ENCODE peak calls at places on chromosomes 3 and 15, in nine cellular contexts. One of them, this sample, is unnamed.

GRCh38 chr3:33372218-33373081 is 67.8 kb downstream of the UBP1 start:
- DNase-seq in NCI-H1105: no peak
- DNase-seq in NCI-H1092 treated with DMSO at 0.1 percent for 48 hours: peak
- DNase-seq in AG04449: no peak
- DNase-seq in posterior vena cava: no peak
- DNase-seq in stimulated activated CD4-positive, alpha-beta T cell treated with anti-CD3 and anti-CD28 coated beads, Interleukin-4, amount 100 ng/mL, for 1 hour: peak
- DNase-seq in left cardiac atrium: peak
- DNase-seq in activated naive CD4-positive, alpha-beta T cell treated with anti-CD3 and anti-CD28 coated beads for 36 hours: peak
- DNase-seq in NAMALWA: peak
- DNase-seq in this sample: peak

GRCh38 chr3:47989981-47990440 is 26.2 kb downstream of the MAP4 start:
- DNase-seq in stimulated activated CD4-positive, alpha-beta T cell treated with anti-CD3 and anti-CD28 coated beads, Interleukin-4, amount 100 ng/mL, for 1 hour: peak
- DNase-seq in NCI-H1092 treated with DMSO at 0.1 percent for 48 hours: peak
- DNase-seq in NAMALWA: peak
- DNase-seq in posterior vena cava: peak
- DNase-seq in activated naive CD4-positive, alpha-beta T cell treated with anti-CD3 and anti-CD28 coated beads for 36 hours: peak
- DNase-seq in NCI-H1105: peak
- DNase-seq in left cardiac atrium: peak
- DNase-seq in AG04449: peak
- DNase-seq in this sample: peak

GRCh38 chr3:88149146-88149515 is 628 bp upstream of the C3orf38 start:
- DNase-seq in left cardiac atrium: no peak
- DNase-seq in stimulated activated CD4-positive, alpha-beta T cell treated with anti-CD3 and anti-CD28 coated beads, Interleukin-4, amount 100 ng/mL, for 1 hour: peak
- DNase-seq in AG04449: no peak
- DNase-seq in NCI-H1105: peak
- DNase-seq in activated naive CD4-positive, alpha-beta T cell treated with anti-CD3 and anti-CD28 coated beads for 36 hours: no peak
- DNase-seq in NCI-H1092 treated with DMSO at 0.1 percent for 48 hours: no peak
- DNase-seq in posterior vena cava: peak
- DNase-seq in NAMALWA: peak
- DNase-seq in this sample: peak

GRCh38 chr15:70308011-70308761 is 210.5 kb upstream of the TLE3 start:
- DNase-seq in AG04449: no peak
- DNase-seq in NCI-H1092 treated with DMSO at 0.1 percent for 48 hours: no peak
- DNase-seq in left cardiac atrium: no peak
- DNase-seq in posterior vena cava: no peak
- DNase-seq in stimulated activated CD4-positive, alpha-beta T cell treated with anti-CD3 and anti-CD28 coated beads, Interleukin-4, amount 100 ng/mL, for 1 hour: no peak
- DNase-seq in NAMALWA: no peak
- DNase-seq in activated naive CD4-positive, alpha-beta T cell treated with anti-CD3 and anti-CD28 coated beads for 36 hours: peak
- DNase-seq in NCI-H1105: no peak
- DNase-seq in this sample: no peak

GRCh38 chr3:151382671-151383070 is 1.9 kb downstream of the P2RY12 start:
- DNase-seq in AG04449: no peak
- DNase-seq in stimulated activated CD4-positive, alpha-beta T cell treated with anti-CD3 and anti-CD28 coated beads, Interleukin-4, amount 100 ng/mL, for 1 hour: no peak
- DNase-seq in NCI-H1092 treated with DMSO at 0.1 percent for 48 hours: no peak
- DNase-seq in NCI-H1105: no peak
- DNase-seq in posterior vena cava: no peak
- DNase-seq in NAMALWA: peak
- DNase-seq in activated naive CD4-positive, alpha-beta T cell treated with anti-CD3 and anti-CD28 coated beads for 36 hours: no peak
- DNase-seq in left cardiac atrium: no peak
- DNase-seq in this sample: no peak

GRCh38 chr3:42216820-42217416 is 49.1 kb downstream of the CCK start:
- DNase-seq in NCI-H1105: no peak
- DNase-seq in stimulated activated CD4-positive, alpha-beta T cell treated with anti-CD3 and anti-CD28 coated beads, Interleukin-4, amount 100 ng/mL, for 1 hour: no peak
- DNase-seq in AG04449: no peak
- DNase-seq in NAMALWA: no peak
- DNase-seq in left cardiac atrium: no peak
- DNase-seq in activated naive CD4-positive, alpha-beta T cell treated with anti-CD3 and anti-CD28 coated beads for 36 hours: peak
- DNase-seq in posterior vena cava: no peak
- DNase-seq in NCI-H1092 treated with DMSO at 0.1 percent for 48 hours: no peak
- DNase-seq in this sample: no peak

GRCh38 chr3:187507905-187508304 is 139.7 kb downstream of the RTP4 start:
- DNase-seq in left cardiac atrium: no peak
- DNase-seq in activated naive CD4-positive, alpha-beta T cell treated with anti-CD3 and anti-CD28 coated beads for 36 hours: no peak
- DNase-seq in posterior vena cava: no peak
- DNase-seq in NCI-H1092 treated with DMSO at 0.1 percent for 48 hours: no peak
- DNase-seq in NCI-H1105: no peak
- DNase-seq in stimulated activated CD4-positive, alpha-beta T cell treated with anti-CD3 and anti-CD28 coated beads, Interleukin-4, amount 100 ng/mL, for 1 hour: no peak
- DNase-seq in AG04449: no peak
- DNase-seq in NAMALWA: no peak
- DNase-seq in this sample: no peak

GRCh38 chr3:148737104-148737525 is 39.4 kb downstream of the AGTR1 start:
- DNase-seq in left cardiac atrium: no peak
- DNase-seq in NAMALWA: no peak
- DNase-seq in NCI-H1105: no peak
- DNase-seq in NCI-H1092 treated with DMSO at 0.1 percent for 48 hours: no peak
- DNase-seq in AG04449: no peak
- DNase-seq in activated naive CD4-positive, alpha-beta T cell treated with anti-CD3 and anti-CD28 coated beads for 36 hours: no peak
- DNase-seq in posterior vena cava: no peak
- DNase-seq in stimulated activated CD4-positive, alpha-beta T cell treated with anti-CD3 and anti-CD28 coated beads, Interleukin-4, amount 100 ng/mL, for 1 hour: no peak
- DNase-seq in this sample: no peak

GRCh38 chr3:154584041-154584440 is 154.1 kb upstream of the GPR149 start:
- DNase-seq in left cardiac atrium: no peak
- DNase-seq in posterior vena cava: no peak
- DNase-seq in NAMALWA: no peak
- DNase-seq in stimulated activated CD4-positive, alpha-beta T cell treated with anti-CD3 and anti-CD28 coated beads, Interleukin-4, amount 100 ng/mL, for 1 hour: no peak
- DNase-seq in activated naive CD4-positive, alpha-beta T cell treated with anti-CD3 and anti-CD28 coated beads for 36 hours: no peak
- DNase-seq in AG04449: no peak
- DNase-seq in NCI-H1092 treated with DMSO at 0.1 percent for 48 hours: no peak
- DNase-seq in NCI-H1105: no peak
- DNase-seq in this sample: no peak

GRCh38 chr3:188832961-188833615 is 338.7 kb upstream of the TPRG1 start:
- DNase-seq in NCI-H1092 treated with DMSO at 0.1 percent for 48 hours: no peak
- DNase-seq in stimulated activated CD4-positive, alpha-beta T cell treated with anti-CD3 and anti-CD28 coated beads, Interleukin-4, amount 100 ng/mL, for 1 hour: no peak
- DNase-seq in posterior vena cava: no peak
- DNase-seq in NCI-H1105: peak
- DNase-seq in AG04449: no peak
- DNase-seq in left cardiac atrium: no peak
- DNase-seq in activated naive CD4-positive, alpha-beta T cell treated with anti-CD3 and anti-CD28 coated beads for 36 hours: no peak
- DNase-seq in NAMALWA: no peak
- DNase-seq in this sample: no peak

GRCh38 chr15:60326824-60327654 is 70.7 kb downstream of the ANXA2 start:
- DNase-seq in NAMALWA: peak
- DNase-seq in AG04449: no peak
- DNase-seq in stimulated activated CD4-positive, alpha-beta T cell treated with anti-CD3 and anti-CD28 coated beads, Interleukin-4, amount 100 ng/mL, for 1 hour: no peak
- DNase-seq in NCI-H1092 treated with DMSO at 0.1 percent for 48 hours: peak
- DNase-seq in NCI-H1105: peak
- DNase-seq in activated naive CD4-positive, alpha-beta T cell treated with anti-CD3 and anti-CD28 coated beads for 36 hours: peak
- DNase-seq in left cardiac atrium: no peak
- DNase-seq in posterior vena cava: no peak
- DNase-seq in this sample: no peak

GRCh38 chr3:88713233-88713691 is 394.2 kb upstream of the EPHA3 start:
- DNase-seq in NCI-H1092 treated with DMSO at 0.1 percent for 48 hours: no peak
- DNase-seq in NCI-H1105: no peak
- DNase-seq in AG04449: peak
- DNase-seq in left cardiac atrium: no peak
- DNase-seq in posterior vena cava: peak
- DNase-seq in stimulated activated CD4-positive, alpha-beta T cell treated with anti-CD3 and anti-CD28 coated beads, Interleukin-4, amount 100 ng/mL, for 1 hour: no peak
- DNase-seq in NAMALWA: no peak
- DNase-seq in activated naive CD4-positive, alpha-beta T cell treated with anti-CD3 and anti-CD28 coated beads for 36 hours: no peak
- DNase-seq in this sample: no peak

GRCh38 chr15:92645731-92646130 is 9.8 kb downstream of the FAM174B start:
- DNase-seq in activated naive CD4-positive, alpha-beta T cell treated with anti-CD3 and anti-CD28 coated beads for 36 hours: no peak
- DNase-seq in NCI-H1105: no peak
- DNase-seq in posterior vena cava: no peak
- DNase-seq in left cardiac atrium: no peak
- DNase-seq in AG04449: no peak
- DNase-seq in NCI-H1092 treated with DMSO at 0.1 percent for 48 hours: no peak
- DNase-seq in stimulated activated CD4-positive, alpha-beta T cell treated with anti-CD3 and anti-CD28 coated beads, Interleukin-4, amount 100 ng/mL, for 1 hour: no peak
- DNase-seq in NAMALWA: no peak
- DNase-seq in this sample: no peak

GRCh38 chr15:65952425-65953053 is 83.2 kb downstream of the RAB11A start:
- DNase-seq in posterior vena cava: no peak
- DNase-seq in AG04449: no peak
- DNase-seq in left cardiac atrium: peak
- DNase-seq in stimulated activated CD4-positive, alpha-beta T cell treated with anti-CD3 and anti-CD28 coated beads, Interleukin-4, amount 100 ng/mL, for 1 hour: no peak
- DNase-seq in NAMALWA: no peak
- DNase-seq in NCI-H1092 treated with DMSO at 0.1 percent for 48 hours: no peak
- DNase-seq in NCI-H1105: no peak
- DNase-seq in activated naive CD4-positive, alpha-beta T cell treated with anti-CD3 and anti-CD28 coated beads for 36 hours: peak
- DNase-seq in this sample: no peak

GRCh38 chr15:80183886-80184285 is 31.1 kb downstream of the FAH start:
- DNase-seq in NCI-H1105: no peak
- DNase-seq in NAMALWA: peak
- DNase-seq in left cardiac atrium: no peak
- DNase-seq in activated naive CD4-positive, alpha-beta T cell treated with anti-CD3 and anti-CD28 coated beads for 36 hours: no peak
- DNase-seq in NCI-H1092 treated with DMSO at 0.1 percent for 48 hours: no peak
- DNase-seq in stimulated activated CD4-positive, alpha-beta T cell treated with anti-CD3 and anti-CD28 coated beads, Interleukin-4, amount 100 ng/mL, for 1 hour: no peak
- DNase-seq in AG04449: no peak
- DNase-seq in posterior vena cava: peak
- DNase-seq in this sample: no peak

GRCh38 chr3:94875149-94875548 is 812.3 kb downstream of the NSUN3 start:
- DNase-seq in NCI-H1105: no peak
- DNase-seq in activated naive CD4-positive, alpha-beta T cell treated with anti-CD3 and anti-CD28 coated beads for 36 hours: no peak
- DNase-seq in AG04449: no peak
- DNase-seq in left cardiac atrium: no peak
- DNase-seq in posterior vena cava: no peak
- DNase-seq in NCI-H1092 treated with DMSO at 0.1 percent for 48 hours: no peak
- DNase-seq in stimulated activated CD4-positive, alpha-beta T cell treated with anti-CD3 and anti-CD28 coated beads, Interleukin-4, amount 100 ng/mL, for 1 hour: no peak
- DNase-seq in NAMALWA: no peak
- DNase-seq in this sample: no peak

GRCh38 chr3:133998691-133999241 is 31.0 kb downstream of the SLCO2A1 start:
- DNase-seq in posterior vena cava: no peak
- DNase-seq in activated naive CD4-positive, alpha-beta T cell treated with anti-CD3 and anti-CD28 coated beads for 36 hours: no peak
- DNase-seq in NCI-H1105: no peak
- DNase-seq in left cardiac atrium: no peak
- DNase-seq in AG04449: no peak
- DNase-seq in NCI-H1092 treated with DMSO at 0.1 percent for 48 hours: no peak
- DNase-seq in stimulated activated CD4-positive, alpha-beta T cell treated with anti-CD3 and anti-CD28 coated beads, Interleukin-4, amount 100 ng/mL, for 1 hour: no peak
- DNase-seq in NAMALWA: no peak
- DNase-seq in this sample: no peak

GRCh38 chr15:60585743-60586708 is 107.1 kb upstream of the ICE2 start:
- DNase-seq in NAMALWA: peak
- DNase-seq in left cardiac atrium: peak
- DNase-seq in AG04449: no peak
- DNase-seq in activated naive CD4-positive, alpha-beta T cell treated with anti-CD3 and anti-CD28 coated beads for 36 hours: peak
- DNase-seq in stimulated activated CD4-positive, alpha-beta T cell treated with anti-CD3 and anti-CD28 coated beads, Interleukin-4, amount 100 ng/mL, for 1 hour: peak
- DNase-seq in NCI-H1105: peak
- DNase-seq in posterior vena cava: no peak
- DNase-seq in NCI-H1092 treated with DMSO at 0.1 percent for 48 hours: peak
- DNase-seq in this sample: peak

GRCh38 chr3:76487446-76487845 is 552.5 kb upstream of the ROBO2 start:
- DNase-seq in NCI-H1105: no peak
- DNase-seq in stimulated activated CD4-positive, alpha-beta T cell treated with anti-CD3 and anti-CD28 coated beads, Interleukin-4, amount 100 ng/mL, for 1 hour: no peak
- DNase-seq in left cardiac atrium: no peak
- DNase-seq in NAMALWA: no peak
- DNase-seq in NCI-H1092 treated with DMSO at 0.1 percent for 48 hours: no peak
- DNase-seq in posterior vena cava: no peak
- DNase-seq in AG04449: no peak
- DNase-seq in activated naive CD4-positive, alpha-beta T cell treated with anti-CD3 and anti-CD28 coated beads for 36 hours: no peak
- DNase-seq in this sample: no peak

GRCh38 chr3:166296179-166296783 is 459.1 kb upstream of the BCHE start:
- DNase-seq in AG04449: no peak
- DNase-seq in activated naive CD4-positive, alpha-beta T cell treated with anti-CD3 and anti-CD28 coated beads for 36 hours: no peak
- DNase-seq in left cardiac atrium: no peak
- DNase-seq in NCI-H1105: no peak
- DNase-seq in stimulated activated CD4-positive, alpha-beta T cell treated with anti-CD3 and anti-CD28 coated beads, Interleukin-4, amount 100 ng/mL, for 1 hour: no peak
- DNase-seq in posterior vena cava: no peak
- DNase-seq in NCI-H1092 treated with DMSO at 0.1 percent for 48 hours: no peak
- DNase-seq in NAMALWA: no peak
- DNase-seq in this sample: no peak

GRCh38 chr3:171687998-171688397 is 122.3 kb downstream of the PLD1 start:
- DNase-seq in AG04449: no peak
- DNase-seq in NCI-H1092 treated with DMSO at 0.1 percent for 48 hours: no peak
- DNase-seq in posterior vena cava: no peak
- DNase-seq in NAMALWA: no peak
- DNase-seq in activated naive CD4-positive, alpha-beta T cell treated with anti-CD3 and anti-CD28 coated beads for 36 hours: no peak
- DNase-seq in stimulated activated CD4-positive, alpha-beta T cell treated with anti-CD3 and anti-CD28 coated beads, Interleukin-4, amount 100 ng/mL, for 1 hour: no peak
- DNase-seq in left cardiac atrium: no peak
- DNase-seq in NCI-H1105: no peak
- DNase-seq in this sample: no peak

GRCh38 chr15:81897011-81897677 is 148.7 kb downstream of the MEX3B start:
- DNase-seq in posterior vena cava: no peak
- DNase-seq in stimulated activated CD4-positive, alpha-beta T cell treated with anti-CD3 and anti-CD28 coated beads, Interleukin-4, amount 100 ng/mL, for 1 hour: no peak
- DNase-seq in NAMALWA: no peak
- DNase-seq in AG04449: peak
- DNase-seq in NCI-H1105: no peak
- DNase-seq in left cardiac atrium: no peak
- DNase-seq in activated naive CD4-positive, alpha-beta T cell treated with anti-CD3 and anti-CD28 coated beads for 36 hours: no peak
- DNase-seq in NCI-H1092 treated with DMSO at 0.1 percent for 48 hours: no peak
- DNase-seq in this sample: no peak

GRCh38 chr3:152190636-152191183 is 78.0 kb upstream of the MBNL1 start:
- DNase-seq in NCI-H1105: no peak
- DNase-seq in posterior vena cava: no peak
- DNase-seq in NCI-H1092 treated with DMSO at 0.1 percent for 48 hours: no peak
- DNase-seq in left cardiac atrium: no peak
- DNase-seq in stimulated activated CD4-positive, alpha-beta T cell treated with anti-CD3 and anti-CD28 coated beads, Interleukin-4, amount 100 ng/mL, for 1 hour: no peak
- DNase-seq in NAMALWA: no peak
- DNase-seq in activated naive CD4-positive, alpha-beta T cell treated with anti-CD3 and anti-CD28 coated beads for 36 hours: no peak
- DNase-seq in AG04449: no peak
- DNase-seq in this sample: no peak

GRCh38 chr15:75097939-75098338 is 74.5 kb downstream of the PPCDC start:
- DNase-seq in stimulated activated CD4-positive, alpha-beta T cell treated with anti-CD3 and anti-CD28 coated beads, Interleukin-4, amount 100 ng/mL, for 1 hour: no peak
- DNase-seq in AG04449: no peak
- DNase-seq in left cardiac atrium: no peak
- DNase-seq in NCI-H1092 treated with DMSO at 0.1 percent for 48 hours: no peak
- DNase-seq in NAMALWA: no peak
- DNase-seq in activated naive CD4-positive, alpha-beta T cell treated with anti-CD3 and anti-CD28 coated beads for 36 hours: no peak
- DNase-seq in NCI-H1105: no peak
- DNase-seq in posterior vena cava: no peak
- DNase-seq in this sample: no peak

GRCh38 chr15:48865387-48866079 is 12.4 kb upstream of the EID1 start:
- DNase-seq in stimulated activated CD4-positive, alpha-beta T cell treated with anti-CD3 and anti-CD28 coated beads, Interleukin-4, amount 100 ng/mL, for 1 hour: no peak
- DNase-seq in AG04449: no peak
- DNase-seq in NAMALWA: no peak
- DNase-seq in posterior vena cava: no peak
- DNase-seq in NCI-H1105: no peak
- DNase-seq in activated naive CD4-positive, alpha-beta T cell treated with anti-CD3 and anti-CD28 coated beads for 36 hours: no peak
- DNase-seq in left cardiac atrium: no peak
- DNase-seq in NCI-H1092 treated with DMSO at 0.1 percent for 48 hours: no peak
- DNase-seq in this sample: no peak

GRCh38 chr15:60074181-60074885 is 70.2 kb downstream of the FOXB1 start:
- DNase-seq in NCI-H1105: no peak
- DNase-seq in activated naive CD4-positive, alpha-beta T cell treated with anti-CD3 and anti-CD28 coated beads for 36 hours: no peak
- DNase-seq in NAMALWA: no peak
- DNase-seq in posterior vena cava: no peak
- DNase-seq in NCI-H1092 treated with DMSO at 0.1 percent for 48 hours: no peak
- DNase-seq in stimulated activated CD4-positive, alpha-beta T cell treated with anti-CD3 and anti-CD28 coated beads, Interleukin-4, amount 100 ng/mL, for 1 hour: no peak
- DNase-seq in AG04449: no peak
- DNase-seq in left cardiac atrium: no peak
- DNase-seq in this sample: no peak

GRCh38 chr3:55405436-55405835 is 81.7 kb downstream of the WNT5A start:
- DNase-seq in activated naive CD4-positive, alpha-beta T cell treated with anti-CD3 and anti-CD28 coated beads for 36 hours: peak
- DNase-seq in stimulated activated CD4-positive, alpha-beta T cell treated with anti-CD3 and anti-CD28 coated beads, Interleukin-4, amount 100 ng/mL, for 1 hour: no peak
- DNase-seq in NCI-H1092 treated with DMSO at 0.1 percent for 48 hours: no peak
- DNase-seq in left cardiac atrium: no peak
- DNase-seq in NCI-H1105: no peak
- DNase-seq in AG04449: no peak
- DNase-seq in NAMALWA: peak
- DNase-seq in posterior vena cava: no peak
- DNase-seq in this sample: no peak

GRCh38 chr3:158936530-158937113 is 134.8 kb downstream of the MFSD1 start:
- DNase-seq in NCI-H1092 treated with DMSO at 0.1 percent for 48 hours: no peak
- DNase-seq in left cardiac atrium: no peak
- DNase-seq in AG04449: no peak
- DNase-seq in activated naive CD4-positive, alpha-beta T cell treated with anti-CD3 and anti-CD28 coated beads for 36 hours: no peak
- DNase-seq in NAMALWA: no peak
- DNase-seq in stimulated activated CD4-positive, alpha-beta T cell treated with anti-CD3 and anti-CD28 coated beads, Interleukin-4, amount 100 ng/mL, for 1 hour: no peak
- DNase-seq in NCI-H1105: peak
- DNase-seq in posterior vena cava: no peak
- DNase-seq in this sample: no peak

GRCh38 chr3:42174679-42175660 is 83.8 kb downstream of the TRAK1 start:
- DNase-seq in activated naive CD4-positive, alpha-beta T cell treated with anti-CD3 and anti-CD28 coated beads for 36 hours: no peak
- DNase-seq in NAMALWA: no peak
- DNase-seq in stimulated activated CD4-positive, alpha-beta T cell treated with anti-CD3 and anti-CD28 coated beads, Interleukin-4, amount 100 ng/mL, for 1 hour: no peak
- DNase-seq in posterior vena cava: no peak
- DNase-seq in AG04449: no peak
- DNase-seq in NCI-H1092 treated with DMSO at 0.1 percent for 48 hours: peak
- DNase-seq in NCI-H1105: no peak
- DNase-seq in left cardiac atrium: no peak
- DNase-seq in this sample: no peak

GRCh38 chr15:39594764-39595620 is 14.1 kb downstream of the THBS1 start:
- DNase-seq in left cardiac atrium: no peak
- DNase-seq in activated naive CD4-positive, alpha-beta T cell treated with anti-CD3 and anti-CD28 coated beads for 36 hours: no peak
- DNase-seq in NCI-H1105: no peak
- DNase-seq in stimulated activated CD4-positive, alpha-beta T cell treated with anti-CD3 and anti-CD28 coated beads, Interleukin-4, amount 100 ng/mL, for 1 hour: no peak
- DNase-seq in NCI-H1092 treated with DMSO at 0.1 percent for 48 hours: no peak
- DNase-seq in posterior vena cava: no peak
- DNase-seq in AG04449: peak
- DNase-seq in NAMALWA: no peak
- DNase-seq in this sample: no peak

GRCh38 chr3:30813734-30814133 is 80.7 kb downstream of the GADL1 start:
- DNase-seq in AG04449: no peak
- DNase-seq in left cardiac atrium: no peak
- DNase-seq in NCI-H1092 treated with DMSO at 0.1 percent for 48 hours: no peak
- DNase-seq in stimulated activated CD4-positive, alpha-beta T cell treated with anti-CD3 and anti-CD28 coated beads, Interleukin-4, amount 100 ng/mL, for 1 hour: no peak
- DNase-seq in NAMALWA: no peak
- DNase-seq in activated naive CD4-positive, alpha-beta T cell treated with anti-CD3 and anti-CD28 coated beads for 36 hours: no peak
- DNase-seq in posterior vena cava: no peak
- DNase-seq in NCI-H1105: no peak
- DNase-seq in this sample: no peak